ENCODE peak calls at places on chromosomes 7 and 10, in seven cellular contexts. I, P, T, K, G, V and O are unnamed samples.

GRCh38 chr7:128211626-128212025 is 29.5 kb upstream of the LEP start:
- DNase-seq in I (no peak), T (no peak), P (no peak), G (no peak), V (no peak), K (no peak), O (no peak)

GRCh38 chr7:18828333-18829100 is 288.9 kb downstream of the TWIST1 start:
- DNase-seq in I (no peak), T (no peak), V (no peak), G (no peak), K (no peak), P (no peak), O (no peak)

GRCh38 chr7:13090959-13091358 is 403.5 kb downstream of the ARL4A start:
- DNase-seq in G (no peak), V (no peak), I (no peak), T (no peak), K (no peak), P (no peak), O (no peak)

GRCh38 chr7:156153590-156153989 is 341.3 kb upstream of the SHH start:
- DNase-seq in P (no peak), I (no peak), V (no peak), G (no peak), T (no peak), K (no peak), O (no peak)

GRCh38 chr10:86170255-86171153 is 196.1 kb downstream of the GRID1 start:
- DNase-seq in K (no peak), V (no peak), I (no peak), P (no peak), T (no peak), G (no peak), O (no peak)

GRCh38 chr7:51139796-51140195 is 176.8 kb downstream of the COBL start:
- DNase-seq in G (no peak), T (no peak), I (no peak), K (no peak), V (no peak), P (no peak), O (no peak)

GRCh38 chr10:114577133-114577532 is 80.9 kb downstream of the ABLIM1 start:
- DNase-seq in G (peak; percentile 31), V (no peak), I (no peak), T (no peak), P (no peak), K (no peak), O (no peak)

GRCh38 chr10:46293228-46293627 is 6.4 kb downstream of the ANTXRL start:
- DNase-seq in V (no peak), I (no peak), P (no peak), G (no peak), K (no peak), T (no peak), O (no peak)

GRCh38 chr10:58322072-58322834 is 12.6 kb upstream of the UBE2D1 start:
- DNase-seq in K (no peak), P (no peak), G (no peak), T (peak; percentile 42), V (no peak), I (no peak), O (no peak)

GRCh38 chr10:94963901-94964300 is 25.4 kb downstream of the CYP2C9 start:
- DNase-seq in G (no peak), P (no peak), T (no peak), V (no peak), I (peak; percentile 46), K (no peak), O (no peak)

GRCh38 chr10:116490028-116490662 is 55.6 kb upstream of the PNLIP start:
- DNase-seq in T (no peak), V (no peak), I (peak; percentile 28), K (no peak), G (no peak), P (no peak), O (no peak)

GRCh38 chr10:121352456-121352855 is 245.8 kb downstream of the FGFR2 start:
- DNase-seq in K (no peak), V (no peak), G (no peak), T (no peak), P (no peak), I (no peak), O (no peak)

GRCh38 chr10:70903262-70903921 is 15.0 kb upstream of the PCBD1 start:
- DNase-seq in K (peak; percentile 67), G (peak; percentile 41), T (peak; percentile 56), V (peak; percentile 37), I (no peak), P (peak; percentile 55), O (peak; percentile 57)

GRCh38 chr10:128180843-128181242 is 54.6 kb upstream of the MKI67 start:
- DNase-seq in G (no peak), V (no peak), I (no peak), K (no peak), T (no peak), P (no peak), O (no peak)

GRCh38 chr10:42969147-42969546 is 107.7 kb upstream of the RET start:
- DNase-seq in K (peak; percentile 9), V (no peak), T (no peak), I (no peak), G (no peak), P (no peak), O (no peak)

GRCh38 chr10:76308946-76309529 is 877.6 kb downstream of the LRMDA start:
- DNase-seq in T (no peak), P (no peak), I (no peak), K (no peak), G (no peak), V (no peak), O (no peak)

GRCh38 chr10:125231116-125231812 is 70.9 kb upstream of the CTBP2 start:
- DNase-seq in V (no peak), G (no peak), K (no peak), T (no peak), I (peak; percentile 87), P (no peak), O (no peak)

DNA sequence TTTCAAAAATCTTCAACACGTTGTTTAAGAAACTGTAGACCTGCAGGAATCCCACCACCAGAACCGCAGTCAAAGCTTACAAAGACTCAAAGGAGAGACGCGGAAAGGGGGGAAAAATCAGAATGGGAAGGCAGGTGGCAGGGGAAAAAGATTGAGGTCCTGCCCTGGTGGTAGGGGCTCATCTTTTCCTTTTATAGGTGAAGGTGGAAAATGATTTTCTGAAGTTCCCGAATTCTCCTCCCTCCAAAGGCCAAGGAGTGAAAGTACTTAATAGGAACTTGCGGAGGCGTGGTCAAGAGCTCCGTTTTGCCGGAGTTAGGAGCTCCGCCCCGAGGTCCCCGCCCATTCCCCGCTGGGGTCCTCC is 729 bp downstream of the BBIP1 start:
- DNase-seq in T (peak; percentile 97), I (peak; percentile 93), P (no peak), K (peak; percentile 97), V (peak; percentile 95), G (peak; percentile 96), O (no peak)
- TF ChIP-seq POLR2A in T (no peak), I (no peak), P (no peak), K (no peak), V (no peak), G (no peak), O (no peak)

DNA sequence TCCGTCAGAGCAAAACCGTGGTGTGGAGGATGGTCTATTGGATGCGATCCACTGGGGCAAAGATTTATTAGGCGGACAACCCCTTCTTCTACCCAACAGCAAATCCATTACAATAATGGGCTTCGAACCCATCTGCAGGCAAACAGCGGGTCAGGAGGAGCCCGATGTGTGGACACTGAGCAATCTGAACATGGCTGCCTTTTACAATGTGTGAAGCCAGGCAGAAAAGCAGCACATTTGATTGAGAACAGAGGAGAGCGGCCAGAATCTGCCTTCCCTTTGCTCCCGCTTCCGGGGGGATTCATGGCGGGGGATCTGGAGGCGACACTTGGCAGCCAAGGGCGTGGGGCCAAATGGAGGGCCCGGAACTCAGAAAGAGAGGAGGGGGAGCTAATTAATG is 133.0 kb downstream of the EMX2 start:
- DNase-seq in G (no peak), P (no peak), I (no peak), K (no peak), T (no peak), V (no peak), O (no peak)
- TF ChIP-seq POLR2A in G (no peak), P (no peak), I (no peak), K (no peak), T (no peak), V (no peak), O (no peak)

GRCh38 chr7:151247016-151247580 is 1.4 kb downstream of the SMARCD3 start:
- DNase-seq in G (no peak), I (no peak), K (no peak), T (no peak), V (no peak), P (no peak), O (no peak)
- TF ChIP-seq POLR2A in G (no peak), I (no peak), K (no peak), T (no peak), V (no peak), P (no peak), O (no peak)

GRCh38 chr7:107967420-107967819 is 35.5 kb downstream of the LAMB1 start:
- DNase-seq in K (no peak), I (no peak), G (no peak), T (no peak), P (no peak), V (no peak), O (no peak)
- TF ChIP-seq POLR2A in K (no peak), I (no peak), G (no peak), T (no peak), P (no peak), V (no peak), O (no peak)

GRCh38 chr10:3779146-3779707 is 5.8 kb downstream of the KLF6 start:
- DNase-seq in G (peak; percentile 4), T (peak; percentile 26), V (no peak), I (no peak), K (no peak), P (no peak), O (no peak)
- TF ChIP-seq POLR2A in G (no peak), T (peak; percentile 3), V (no peak), I (no peak), K (peak; percentile 10), P (peak; percentile 54), O (no peak)